ENCODE peak calls at places on chromosomes 7 and 10, in four cellular contexts. U, C, Z and O are unnamed samples.

GRCh38 chr7:104040666-104041065 is 51.2 kb upstream of the RELN start:
- DNase-seq in U (no peak), C (no peak), Z (no peak), O (peak)

GRCh38 chr10:96400465-96400864 is 41.7 kb upstream of the OPALIN start:
- DNase-seq in U (no peak), C (no peak), Z (no peak), O (no peak)

GRCh38 chr7:47941136-47941844 is 7.0 kb downstream of the PKD1L1 start:
- DNase-seq in U (no peak), C (no peak), Z (no peak), O (no peak)

GRCh38 chr10:23204773-23205172 is 12.7 kb downstream of the PTF1A start:
- DNase-seq in U (no peak), C (no peak), Z (no peak), O (no peak)

GRCh38 chr10:28211759-28212158 is 91.1 kb downstream of the MPP7 start:
- DNase-seq in U (no peak), C (no peak), Z (no peak), O (no peak)

GRCh38 chr10:110263164-110263563 is 41.6 kb downstream of the SMNDC1 start:
- DNase-seq in U (no peak), C (no peak), Z (no peak), O (no peak)

GRCh38 chr7:3370068-3370704 is 69.1 kb downstream of the SDK1 start:
- DNase-seq in U (no peak), C (no peak), Z (no peak), O (no peak)

GRCh38 chr10:5723692-5724091 is 39.1 kb downstream of the TASOR2 start:
- DNase-seq in U (no peak), C (no peak), Z (no peak), O (no peak)

GRCh38 chr7:39691821-39692220 is 68.4 kb downstream of the RALA start:
- DNase-seq in U (no peak), C (no peak), Z (no peak), O (no peak)

GRCh38 chr10:5948208-5948585 is 29.1 kb downstream of the IL15RA start:
- DNase-seq in U (no peak), C (no peak), Z (no peak), O (no peak)

GRCh38 chr10:119208553-119208940 is 1.2 kb downstream of the GRK5 start:
- DNase-seq in U (no peak), C (no peak), Z (no peak), O (no peak)

GRCh38 chr7:147492621-147493020 is 1097.9 kb upstream of the C7orf33 start:
- DNase-seq in U (no peak), C (no peak), Z (no peak), O (no peak)

GRCh38 chr7:24725554-24726260 is 31.6 kb downstream of the GSDME start:
- DNase-seq in U (no peak), C (no peak), Z (no peak), O (no peak)

GRCh38 chr10:118249714-118250113 is 92.4 kb downstream of the FAM204A start:
- DNase-seq in U (no peak), C (no peak), Z (no peak), O (no peak)

GRCh38 chr7:101124376-101125056 is 2.4 kb upstream of the SERPINE1 start:
- DNase-seq in U (no peak), C (no peak), Z (no peak), O (no peak)

GRCh38 chr10:79149662-79150443 is 81.1 kb downstream of the ZMIZ1 start:
- DNase-seq in U (peak), C (peak), Z (peak), O (no peak)

GRCh38 chr7:157336383-157337315 is at the start of gene DNAJB6:
- DNase-seq in U (peak), C (peak), Z (peak), O (peak)

GRCh38 chr7:157228864-157229422 is 90.2 kb downstream of the UBE3C start:
- DNase-seq in U (no peak), C (no peak), Z (no peak), O (no peak)

GRCh38 chr7:51316666-51317581 is at the start of gene COBL:
- DNase-seq in U (no peak), C (peak), Z (no peak), O (no peak)

GRCh38 chr7:150413640-150414081 is 34.5 kb downstream of the ZNF775 start:
- DNase-seq in U (no peak), C (no peak), Z (no peak), O (no peak)

GRCh38 chr10:124648738-124649137 is 95.4 kb downstream of the FAM53B start:
- DNase-seq in U (peak), C (peak), Z (peak), O (peak)

GRCh38 chr10:132688580-132689420 is 97.1 kb downstream of the NKX6-2 start:
- DNase-seq in U (no peak), C (no peak), Z (no peak), O (no peak)

GRCh38 chr7:94123136-94123535 is 119.0 kb upstream of the BET1 start:
- DNase-seq in U (no peak), C (no peak), Z (no peak), O (no peak)

GRCh38 chr10:131586958-131587357 is 275.4 kb upstream of the TCERG1L start:
- DNase-seq in U (no peak), C (no peak), Z (no peak), O (no peak)

GRCh38 chr7:45881280-45881758 is 7.0 kb upstream of the IGFBP1 start:
- DNase-seq in U (no peak), C (no peak), Z (no peak), O (no peak)

GRCh38 chr10:74177140-74177677 is 26.2 kb downstream of the ADK start:
- DNase-seq in U (peak), C (no peak), Z (peak), O (no peak)

GRCh38 chr10:119198438-119198837 is 8.9 kb upstream of the GRK5 start:
- DNase-seq in U (peak), C (no peak), Z (peak), O (no peak)

GRCh38 chr7:113521468-113521867 is 397.3 kb downstream of the PPP1R3A start:
- DNase-seq in U (no peak), C (no peak), Z (no peak), O (no peak)

GRCh38 chr10:86068532-86069337 is 297.9 kb downstream of the GRID1 start:
- DNase-seq in U (no peak), C (no peak), Z (no peak), O (no peak)

GRCh38 chr7:30351274-30351673 is 66.9 kb downstream of the ZNRF2 start:
- DNase-seq in U (no peak), C (no peak), Z (no peak), O (no peak)

GRCh38 chr7:22361795-22362194 is 4.8 kb upstream of the RAPGEF5 start:
- DNase-seq in U (no peak), C (no peak), Z (no peak), O (peak)

GRCh38 chr7:82430518-82431465 is 12.8 kb downstream of the CACNA2D1 start:
- DNase-seq in U (no peak), C (no peak), Z (no peak), O (no peak)